ENCODE peak calls at places on chromosomes 7 and 10, in eight cellular contexts. S is fibroblast of the aortic adventitia; Y is uterus; C is HS-5; I is keratinocyte; L is amygdala; Z is chondrocyte; X is effector memory CD8-positive, alpha-beta T cell. G is an unnamed sample.

GRCh38 chr10:12252882-12253546 is 57.0 kb downstream of the CDC123 start:
- DNase-seq in C (no peak), I (no peak), X (no peak), Z (peak), S (no peak), L (no peak), Y (no peak), G (no peak)

GRCh38 chr7:101792051-101792651 is 25.3 kb upstream of the CUX1 start:
- DNase-seq in S (peak), X (no peak), L (no peak), I (peak), Y (peak), C (no peak), Z (peak), G (peak)

GRCh38 chr10:123948030-123948823 is 56.6 kb upstream of the CPXM2 start:
- DNase-seq in X (no peak), I (no peak), Y (no peak), C (no peak), S (no peak), L (no peak), Z (no peak), G (no peak)

GRCh38 chr7:155282671-155283070 is 15.0 kb upstream of the INSIG1 start:
- DNase-seq in Z (no peak), C (no peak), Y (no peak), I (no peak), L (no peak), X (no peak), S (no peak), G (no peak)

GRCh38 chr7:41918597-41918996 is 215.7 kb upstream of the INHBA start:
- DNase-seq in C (peak), S (peak), I (no peak), X (no peak), L (no peak), Y (no peak), Z (no peak), G (no peak)

GRCh38 chr10:96338279-96338925 is 20.4 kb downstream of the OPALIN start:
- DNase-seq in C (no peak), X (no peak), Y (no peak), Z (no peak), S (no peak), L (no peak), I (no peak), G (no peak)

GRCh38 chr10:3324572-3324971 is 152.0 kb upstream of the PITRM1 start:
- DNase-seq in C (no peak), Z (no peak), I (no peak), L (no peak), S (no peak), Y (no peak), X (no peak), G (no peak)

GRCh38 chr10:68121020-68121743 is 11.9 kb downstream of the MYPN start:
- DNase-seq in I (no peak), Z (no peak), X (no peak), C (no peak), L (no peak), S (no peak), Y (no peak), G (no peak)

GRCh38 chr10:128063736-128064614 is 62.2 kb downstream of the MKI67 start:
- DNase-seq in Y (no peak), Z (peak), L (no peak), S (no peak), I (peak), X (no peak), C (no peak), G (no peak)

GRCh38 chr10:95356190-95356955 is 65.6 kb upstream of the PDLIM1 start:
- DNase-seq in L (no peak), I (no peak), Y (no peak), C (no peak), Z (no peak), S (no peak), X (no peak), G (no peak)

GRCh38 chr7:102412548-102412947 is 16.4 kb downstream of the PRKRIP1 start:
- DNase-seq in L (no peak), Y (no peak), I (no peak), Z (no peak), X (no peak), S (peak), C (no peak), G (no peak)

GRCh38 chr7:112550468-112551060 is 69.8 kb downstream of the LSMEM1 start:
- DNase-seq in C (peak), X (peak), L (no peak), I (peak), Z (no peak), Y (no peak), S (peak), G (peak)

GRCh38 chr7:50560865-50561351 is 4.3 kb downstream of the DDC start:
- DNase-seq in Z (no peak), S (no peak), Y (no peak), C (no peak), I (no peak), L (no peak), X (no peak), G (no peak)

GRCh38 chr10:109127363-109127762 is 795.9 kb downstream of the XPNPEP1 start:
- DNase-seq in L (no peak), Z (no peak), S (no peak), Y (no peak), C (no peak), X (no peak), I (no peak), G (no peak)

GRCh38 chr7:151246161-151247015 is 2.1 kb downstream of the SMARCD3 start:
- DNase-seq in Y (no peak), C (no peak), S (no peak), Z (no peak), I (no peak), X (no peak), L (no peak), G (no peak)

GRCh38 chr10:130409931-130410330 is 273.7 kb downstream of the GLRX3 start:
- DNase-seq in S (no peak), C (no peak), Y (no peak), L (no peak), I (no peak), X (no peak), Z (no peak), G (no peak)

GRCh38 chr10:120827251-120827875 is 23.8 kb upstream of the WDR11 start:
- DNase-seq in S (no peak), Y (no peak), L (no peak), C (no peak), Z (no peak), I (no peak), X (no peak), G (no peak)

GRCh38 chr7:4700577-4701235 is 18.6 kb downstream of the FOXK1 start:
- DNase-seq in C (no peak), L (no peak), X (no peak), Z (no peak), Y (peak), I (no peak), S (peak), G (peak)

GRCh38 chr7:6547400-6547799 is 3.9 kb downstream of the GRID2IP start:
- DNase-seq in C (no peak), I (no peak), Y (no peak), S (no peak), Z (no peak), X (no peak), L (no peak), G (no peak)

GRCh38 chr7:1845536-1846311 is 175.6 kb downstream of the ELFN1 start:
- DNase-seq in X (no peak), Z (peak), Y (no peak), L (no peak), I (no peak), C (no peak), S (no peak), G (no peak)

GRCh38 chr7:116802784-116803183 is 59.6 kb upstream of the CAPZA2 start:
- DNase-seq in X (peak), Y (no peak), Z (no peak), I (peak), C (no peak), S (peak), L (no peak), G (no peak)

GRCh38 chr10:77582710-77583115 is 54.9 kb downstream of the KCNMA1 start:
- DNase-seq in C (peak), Z (no peak), L (no peak), Y (no peak), X (no peak), I (peak), S (peak), G (no peak)

GRCh38 chr7:41893656-41894055 is 190.8 kb upstream of the INHBA start:
- DNase-seq in Y (no peak), Z (no peak), L (no peak), I (no peak), C (no peak), S (no peak), X (no peak), G (no peak)

GRCh38 chr7:96311967-96312366 is 9.9 kb downstream of the SLC25A13 start:
- DNase-seq in S (peak), L (no peak), Z (no peak), X (no peak), C (no peak), Y (no peak), I (no peak), G (no peak)

GRCh38 chr10:13659887-13660544 is 73.3 kb downstream of the PRPF18 start:
- DNase-seq in X (peak), Z (no peak), I (peak), L (peak), Y (peak), S (peak), C (no peak), G (no peak)

GRCh38 chr10:34504534-34504933 is 310.6 kb downstream of the PARD3 start:
- DNase-seq in S (peak), C (no peak), X (no peak), Y (no peak), Z (no peak), I (peak), L (no peak), G (no peak)